ENCODE peak calls at places on chromosomes 6 and 20, in four cellular contexts. G, U, D and C are unnamed samples.

GRCh38 chr6:122799916-122800701 is 11.1 kb downstream of the SMPDL3A start:
- DNase-seq in G (no peak), U (peak), D (no peak), C (no peak)

GRCh38 chr20:53786071-53786444 is 192.4 kb upstream of the ZNF217 start:
- DNase-seq in D (no peak), U (peak), G (no peak), C (no peak)

GRCh38 chr6:18183736-18184135 is 28.5 kb downstream of the KDM1B start:
- DNase-seq in G (no peak), D (no peak), U (no peak), C (no peak)

GRCh38 chr6:103675807-103676406 is 1183.8 kb downstream of the HACE1 start:
- DNase-seq in D (no peak), G (no peak), U (peak), C (no peak)

GRCh38 chr20:11697055-11697454 is 220.6 kb upstream of the BTBD3 start:
- DNase-seq in U (no peak), D (no peak), G (no peak), C (no peak)

GRCh38 chr6:161365633-161366032 is 91.8 kb upstream of the AGPAT4 start:
- DNase-seq in G (no peak), D (no peak), U (no peak), C (no peak)

GRCh38 chr20:52081791-52082190 is 109.8 kb downstream of the ZFP64 start:
- DNase-seq in U (no peak), G (no peak), D (no peak), C (no peak)

GRCh38 chr6:154414021-154414813 is 57.6 kb upstream of the IPCEF1 start:
- DNase-seq in U (no peak), G (no peak), D (no peak), C (no peak)

GRCh38 chr6:13776602-13777001 is 37.8 kb downstream of the MCUR1 start:
- DNase-seq in G (no peak), D (no peak), U (no peak), C (no peak)

GRCh38 chr6:24644377-24644776 is 1.6 kb downstream of the KIAA0319 start:
- DNase-seq in G (no peak), U (no peak), D (no peak), C (no peak)

GRCh38 chr6:156538875-156539660 is 238.1 kb upstream of the ARID1B start:
- DNase-seq in D (no peak), U (no peak), G (no peak), C (no peak)

GRCh38 chr6:73519943-73520687 is 717 bp downstream of the EEF1A1 start:
- DNase-seq in D (no peak), U (peak), G (peak), C (peak)

GRCh38 chr6:25041676-25042598 is 106.2 kb upstream of the RIPOR2 start:
- DNase-seq in D (no peak), G (no peak), U (no peak), C (no peak)

GRCh38 chr6:47587503-47587902 is 109.9 kb downstream of the CD2AP start:
- DNase-seq in G (no peak), U (no peak), D (no peak), C (no peak)

GRCh38 chr6:166998256-166999144 is 697 bp upstream of the CEP43 start:
- DNase-seq in D (no peak), U (peak), G (peak), C (no peak)
- TF ChIP-seq CTCF in D (no peak), U (no peak), G (no peak), C (no peak)

GRCh38 chr6:150670311-150670710 is 70.6 kb downstream of the PLEKHG1 start:
- DNase-seq in D (no peak), U (no peak), G (no peak), C (no peak)
- H3K4me3 ChIP-seq in D (no peak), U (no peak), G (no peak), C (no peak)

GRCh38 chr6:149815788-149816187 is 48.4 kb downstream of the LRP11 start:
- DNase-seq in U (no peak), G (no peak), D (no peak), C (no peak)

GRCh38 chr6:149821492-149821891 is 42.7 kb downstream of the LRP11 start:
- DNase-seq in G (no peak), U (no peak), D (no peak), C (no peak)

GRCh38 chr6:149823013-149823412 is 41.1 kb downstream of the LRP11 start:
- DNase-seq in D (no peak), G (no peak), U (no peak), C (no peak)

GRCh38 chr6:149820506-149820905 is 43.7 kb downstream of the LRP11 start:
- DNase-seq in G (no peak), U (no peak), D (no peak), C (no peak)
- TF ChIP-seq CTCF in G (no peak), U (no peak), D (no peak), C (no peak)

GRCh38 chr20:64021124-64021975 is 14.6 kb upstream of the C20orf204 start:
- DNase-seq in D (no peak), U (no peak), G (no peak), C (no peak)
- H3K4me3 ChIP-seq in D (no peak), U (no peak), G (no peak), C (no peak)

DNA sequence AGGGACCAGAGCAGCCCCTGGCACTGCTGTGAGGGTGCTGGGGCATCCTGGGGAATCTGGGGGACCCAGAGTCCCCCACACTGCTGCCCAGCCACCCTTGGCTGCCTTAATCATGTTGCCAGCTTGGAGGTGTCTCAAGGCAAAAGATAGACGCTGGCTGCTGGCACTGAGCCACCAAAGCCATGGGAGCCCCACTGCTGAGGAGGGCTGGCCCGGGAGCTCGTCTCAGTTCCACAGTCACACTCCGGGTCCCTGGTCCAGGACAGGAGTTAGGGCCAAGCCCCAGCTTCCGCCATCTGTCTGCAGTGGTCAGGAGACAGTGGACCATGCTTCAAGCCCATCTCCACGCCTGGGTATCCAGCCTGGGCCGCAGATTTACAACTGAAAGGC is 41.0 kb upstream of the HMGA1 start:
- DNase-seq in U (no peak), D (no peak), G (no peak), C (no peak)
- TF ChIP-seq CTCF in U (no peak), D (no peak), G (no peak), C (no peak)